ENCODE peak calls at places on chromosome 21, in six cellular contexts. B, R, L, E, T and M are unnamed samples.

GRCh38 chr21:44793269-44794030 is 8.2 kb downstream of the UBE2G2 start:
- DNase-seq in B (peak; percentile 45), R (peak; percentile 46), L (peak; percentile 85), E (peak; percentile 83), T (peak; percentile 45), M (peak; percentile 39)

GRCh38 chr21:33950425-33951079 is 34.9 kb upstream of the ATP5PO start:
- DNase-seq in B (no peak), R (no peak), L (no peak), E (no peak), T (no peak), M (no peak)

GRCh38 chr21:46517361-46517760 is 58.7 kb downstream of the DIP2A start:
- DNase-seq in B (no peak), R (no peak), L (no peak), E (no peak), T (no peak), M (no peak)

GRCh38 chr21:44590311-44590721 is 2.0 kb downstream of the KRTAP10-6 start:
- DNase-seq in B (no peak), R (no peak), L (no peak), E (no peak), T (no peak), M (no peak)

GRCh38 chr21:46295177-46295711 is 9.1 kb downstream of the YBEY start:
- DNase-seq in B (no peak), R (peak; percentile 10), L (no peak), E (no peak), T (no peak), M (peak; percentile 26)

GRCh38 chr21:44569861-44570517 is 3.5 kb upstream of the KRTAP10-4 start:
- DNase-seq in B (no peak), R (no peak), L (no peak), E (no peak), T (no peak), M (no peak)

GRCh38 chr21:46604975-46605758 is at the start of gene S100B:
- DNase-seq in B (no peak), R (no peak), L (no peak), E (peak; percentile 37), T (no peak), M (no peak)

GRCh38 chr21:43374228-43374885 is 52.6 kb downstream of the SIK1 start:
- DNase-seq in B (no peak), R (no peak), L (no peak), E (no peak), T (no peak), M (no peak)

GRCh38 chr21:38460171-38460742 is 38.0 kb downstream of the ERG start:
- DNase-seq in B (no peak), R (no peak), L (no peak), E (no peak), T (no peak), M (no peak)

GRCh38 chr21:45040739-45041138 is 33.6 kb upstream of the ADARB1 start:
- DNase-seq in B (no peak), R (no peak), L (no peak), E (no peak), T (no peak), M (no peak)

GRCh38 chr21:33682992-33683627 is 40.8 kb downstream of the ITSN1 start:
- DNase-seq in B (no peak), R (no peak), L (no peak), E (no peak), T (no peak), M (no peak)